ENCODE peak calls at places on chromosome 5, in four cellular contexts. A is tibial nerve; S is CD4-positive, CD25-positive, alpha-beta regulatory T cell; L is right lobe of liver. N is an unnamed sample.

GRCh38 chr5:168023190-168023589 is 268.3 kb upstream of the WWC1 start:
- DNase-seq in S (no peak), L (no peak), A (peak), N (no peak)

GRCh38 chr5:21181726-21182125 is 1193.7 kb upstream of the CDH18 start:
- DNase-seq in A (no peak), L (no peak), S (no peak), N (no peak)

GRCh38 chr5:72618699-72619098 is 111.5 kb upstream of the ZNF366 start:
- DNase-seq in S (no peak), A (no peak), L (no peak), N (no peak)

GRCh38 chr5:19531374-19531952 is 456.5 kb downstream of the CDH18 start:
- DNase-seq in L (no peak), S (no peak), A (no peak), N (no peak)

GRCh38 chr5:134561871-134562296 is 36.4 kb downstream of the JADE2 start:
- DNase-seq in L (no peak), A (no peak), S (no peak), N (no peak)

GRCh38 chr5:132009706-132010405 is 1.6 kb downstream of the ACSL6 start:
- DNase-seq in L (peak), S (no peak), A (no peak), N (no peak)

GRCh38 chr5:138179277-138179857 is 455 bp downstream of the KIF20A start:
- DNase-seq in S (no peak), L (no peak), A (no peak), N (no peak)

GRCh38 chr5:132026516-132027008 is 15.1 kb upstream of the ACSL6 start:
- DNase-seq in L (peak), S (no peak), A (no peak), N (no peak)

GRCh38 chr5:132090107-132090506 is 16.5 kb downstream of the CSF2 start:
- DNase-seq in A (no peak), S (no peak), L (no peak), N (no peak)

GRCh38 chr5:179858241-179858585 is 404 bp downstream of the MRNIP start:
- DNase-seq in A (peak), L (no peak), S (peak), N (peak)

GRCh38 chr5:125584119-125584518 is 837.7 kb upstream of the ZNF608 start:
- DNase-seq in L (no peak), S (no peak), A (peak), N (no peak)

GRCh38 chr5:145389047-145389446 is 446.1 kb downstream of the PRELID2 start:
- DNase-seq in S (no peak), A (no peak), L (no peak), N (no peak)

GRCh38 chr5:83265318-83265717 is 188.0 kb downstream of the XRCC4 start:
- DNase-seq in L (no peak), S (no peak), A (no peak), N (no peak)

GRCh38 chr5:114332925-114333324 is 28.9 kb upstream of the KCNN2 start:
- DNase-seq in S (no peak), A (no peak), L (no peak), N (no peak)

GRCh38 chr5:94431696-94432095 is 186.7 kb downstream of the KIAA0825 start:
- DNase-seq in S (no peak), L (no peak), A (no peak), N (no peak)

GRCh38 chr5:76807296-76807695 is 11.5 kb upstream of the F2RL1 start:
- DNase-seq in S (no peak), A (no peak), L (no peak), N (no peak)

GRCh38 chr5:94376672-94377345 is 241.6 kb downstream of the KIAA0825 start:
- DNase-seq in L (no peak), A (no peak), S (no peak), N (no peak)

GRCh38 chr5:68306361-68307014 is 90.9 kb downstream of the PIK3R1 start:
- DNase-seq in S (no peak), L (no peak), A (no peak), N (no peak)

GRCh38 chr5:40307920-40308319 is 371.8 kb upstream of the PTGER4 start:
- DNase-seq in A (no peak), L (no peak), S (no peak), N (no peak)

GRCh38 chr5:164377746-164378145 is 872.3 kb downstream of the MAT2B start:
- DNase-seq in A (no peak), L (no peak), S (no peak), N (no peak)

GRCh38 chr5:5678909-5679308 is 256.4 kb downstream of the ICE1 start:
- DNase-seq in L (no peak), A (no peak), S (no peak), N (no peak)

GRCh38 chr5:71960196-71960595 is 147.1 kb upstream of the MAP1B start:
- DNase-seq in L (no peak), A (no peak), S (no peak), N (no peak)

GRCh38 chr5:1514027-1514818 is 9.5 kb downstream of the LPCAT1 start:
- DNase-seq in L (peak), S (no peak), A (no peak), N (peak)

GRCh38 chr5:159022178-159022556 is 77.5 kb downstream of the EBF1 start:
- DNase-seq in L (no peak), A (no peak), S (no peak), N (no peak)

GRCh38 chr5:128539038-128539429 is 989 bp upstream of the FBN2 start:
- DNase-seq in A (no peak), L (no peak), S (no peak), N (no peak)

GRCh38 chr5:72209515-72210115 is 102.3 kb downstream of the MAP1B start:
- DNase-seq in A (no peak), L (no peak), S (no peak), N (no peak)

GRCh38 chr5:65055938-65056337 is 287.2 kb downstream of the CWC27 start:
- DNase-seq in A (no peak), S (no peak), L (no peak), N (no peak)

GRCh38 chr5:163503106-163504090 is 2.0 kb upstream of the MAT2B start:
- DNase-seq in S (no peak), L (peak), A (peak), N (peak)

GRCh38 chr5:169607882-169608281 is 24.3 kb downstream of the SPDL1 start:
- DNase-seq in A (no peak), S (no peak), L (no peak), N (no peak)

GRCh38 chr5:10434392-10434791 is 7.3 kb upstream of the ROPN1L start:
- DNase-seq in A (no peak), L (no peak), S (no peak), N (no peak)

GRCh38 chr5:69238760-69239251 is 4.1 kb downstream of the CDK7 start:
- DNase-seq in L (no peak), A (no peak), S (no peak), N (no peak)

GRCh38 chr5:128736567-128736966 is 198.5 kb upstream of the FBN2 start:
- DNase-seq in L (no peak), S (no peak), A (no peak), N (no peak)

GRCh38 chr5:11792621-11793020 is 111.6 kb downstream of the CTNND2 start:
- DNase-seq in L (no peak), A (no peak), S (no peak), N (no peak)

GRCh38 chr5:139667730-139668063 is 19.5 kb downstream of the CXXC5 start:
- DNase-seq in S (no peak), L (no peak), A (no peak), N (no peak)

GRCh38 chr5:137831526-137831925 is 36.1 kb upstream of the MYOT start:
- DNase-seq in A (no peak), L (no peak), S (no peak), N (no peak)

GRCh38 chr5:71830626-71831539 is 111.8 kb downstream of the CARTPT start:
- DNase-seq in L (peak), A (peak), S (no peak), N (no peak)

GRCh38 chr5:115831163-115831768 is 10.1 kb downstream of the ATG12 start:
- DNase-seq in L (no peak), S (no peak), A (no peak), N (no peak)

GRCh38 chr5:41435276-41435675 is 75.1 kb downstream of the PLCXD3 start:
- DNase-seq in L (no peak), S (no peak), A (no peak), N (no peak)

GRCh38 chr5:33726422-33727165 is 165.2 kb downstream of the ADAMTS12 start:
- DNase-seq in L (no peak), A (no peak), S (no peak), N (no peak)
- H3K27ac ChIP-seq in L (no peak), A (no peak), S (no peak), N (no peak)

GRCh38 chr5:177501874-177502678 is 4.7 kb upstream of the PDLIM7 start:
- DNase-seq in A (no peak), S (no peak), L (no peak), N (no peak)

GRCh38 chr5:177502886-177503285 is 5.5 kb upstream of the PDLIM7 start:
- DNase-seq in A (no peak), S (no peak), L (no peak), N (no peak)

GRCh38 chr5:177505075-177505474 is 4.6 kb downstream of the DOK3 start:
- DNase-seq in L (no peak), S (no peak), A (no peak), N (no peak)

GRCh38 chr5:177503351-177504085 is 6.1 kb downstream of the DOK3 start:
- DNase-seq in L (no peak), A (no peak), S (no peak), N (peak)

DNA sequence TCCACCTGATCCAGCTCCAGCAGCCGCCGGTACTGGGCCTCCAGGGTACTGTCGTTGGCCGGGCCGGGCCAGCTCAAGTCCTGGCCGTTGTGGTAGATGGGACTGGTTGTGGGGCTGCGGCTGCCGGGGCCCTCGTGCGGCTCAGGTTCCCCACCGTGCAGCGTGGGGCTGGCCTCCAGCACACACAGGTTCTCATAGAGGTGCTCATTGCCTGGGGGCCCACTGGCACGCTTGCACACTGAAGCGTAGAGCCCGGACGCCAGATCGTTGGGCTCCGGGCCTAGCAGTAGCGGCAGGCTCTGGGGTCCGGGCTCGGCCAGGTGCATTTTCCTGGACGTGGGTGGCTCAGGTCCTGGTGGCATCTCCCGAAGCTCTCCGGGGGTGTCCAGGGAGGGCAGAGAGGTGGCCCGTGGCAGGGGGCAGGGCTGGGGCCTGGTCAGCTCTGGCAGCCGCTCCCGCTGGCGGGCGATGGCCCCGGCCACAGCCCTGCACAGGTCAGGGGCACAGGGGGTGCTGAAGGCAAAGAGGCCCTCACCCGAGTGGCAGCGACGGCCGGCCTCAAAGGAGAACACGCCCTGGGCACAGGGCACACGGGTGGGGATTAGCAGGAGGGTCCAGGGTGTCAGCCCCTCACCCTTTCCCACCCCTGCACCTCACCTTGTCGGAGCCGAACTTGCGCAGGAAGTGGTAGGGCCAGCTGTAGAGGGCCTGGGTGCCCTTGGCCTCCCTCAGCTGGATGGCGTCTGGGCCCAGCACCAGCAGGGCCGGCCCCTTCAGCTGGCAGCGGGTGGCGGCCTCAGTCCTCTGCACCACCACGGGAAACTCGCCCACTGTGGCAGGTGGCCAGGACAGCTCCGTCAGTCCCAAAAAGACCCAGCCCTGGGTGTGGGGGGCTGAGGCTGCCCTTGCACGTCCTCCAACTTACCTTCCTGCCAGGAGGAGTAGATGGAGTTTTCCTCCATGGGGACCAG is 5.3 kb downstream of the DOK3 start:
- DNase-seq in L (no peak), A (no peak), S (no peak), N (no peak)
- H3K27ac ChIP-seq in L (no peak), A (no peak), S (no peak), N (no peak)

GRCh38 chr5:151108566-151108965 is 27.7 kb upstream of the TNIP1 start:
- DNase-seq in L (peak), A (no peak), S (no peak), N (no peak)
- H3K27ac ChIP-seq in L (peak), A (no peak), S (no peak), N (no peak)

GRCh38 chr5:142425286-142426065 is 100.7 kb upstream of the SPRY4 start:
- DNase-seq in L (no peak), S (no peak), A (no peak), N (no peak)

GRCh38 chr5:142421625-142422397 is 97.0 kb upstream of the SPRY4 start:
- DNase-seq in L (no peak), S (no peak), A (no peak), N (no peak)

GRCh38 chr5:142422426-142422825 is 97.6 kb upstream of the SPRY4 start:
- DNase-seq in A (no peak), L (no peak), S (no peak), N (no peak)

GRCh38 chr5:142420521-142420920 is 95.7 kb upstream of the SPRY4 start:
- DNase-seq in A (no peak), L (no peak), S (no peak), N (no peak)

DNA sequence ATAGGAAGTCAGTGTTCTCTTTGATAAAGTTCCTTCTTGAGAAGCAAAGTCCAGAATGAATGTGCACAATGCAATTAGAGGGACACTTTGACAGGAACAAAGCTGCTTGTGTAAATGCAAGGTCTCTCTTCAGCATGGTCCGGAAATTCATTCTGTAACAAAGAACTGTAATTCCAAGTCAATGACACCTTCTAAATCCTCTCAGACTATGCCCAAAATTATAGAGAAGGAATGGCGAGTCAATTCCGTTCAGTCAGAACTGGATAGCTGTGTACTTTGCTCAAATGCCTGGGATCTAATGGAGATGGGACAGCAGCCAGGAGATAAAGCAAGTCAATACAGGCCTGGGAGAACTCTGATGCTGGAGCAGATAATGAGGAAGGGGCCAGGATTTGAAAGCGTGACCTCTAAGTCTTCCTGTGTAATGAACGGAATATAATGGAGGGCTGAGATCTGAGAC is 96.4 kb upstream of the SPRY4 start:
- DNase-seq in L (no peak), A (no peak), S (no peak), N (no peak)
- H3K27ac ChIP-seq in L (no peak), A (no peak), S (no peak), N (no peak)

N was measured in left lung.